ENCODE peak calls at places on chromosomes 2 and 18, in five cellular contexts. One of them, this sample, is unnamed.

GRCh38 chr2:99150691-99151090 is 4.1 kb downstream of the TSGA10 start:
- DNase-seq in NCI-H2081: no peak
- DNase-seq in fibroblast of the aortic adventitia: peak
- DNase-seq in stimulated activated CD8-positive, alpha-beta memory T cell treated with anti-CD3 and anti-CD28 coated beads, Interleukin-15, amount 100 ng/mL, for 4 hours: no peak
- DNase-seq in CD8-positive, alpha-beta memory T cell: no peak
- DNase-seq in this sample: no peak

GRCh38 chr2:197803033-197803444 is 1.4 kb upstream of the PLCL1 start:
- DNase-seq in NCI-H2081: peak
- DNase-seq in fibroblast of the aortic adventitia: peak
- DNase-seq in CD8-positive, alpha-beta memory T cell: peak
- DNase-seq in stimulated activated CD8-positive, alpha-beta memory T cell treated with anti-CD3 and anti-CD28 coated beads, Interleukin-15, amount 100 ng/mL, for 4 hours: no peak
- DNase-seq in this sample: no peak

GRCh38 chr2:12584337-12584736 is 132.4 kb upstream of the TRIB2 start:
- DNase-seq in CD8-positive, alpha-beta memory T cell: no peak
- DNase-seq in NCI-H2081: no peak
- DNase-seq in fibroblast of the aortic adventitia: no peak
- DNase-seq in stimulated activated CD8-positive, alpha-beta memory T cell treated with anti-CD3 and anti-CD28 coated beads, Interleukin-15, amount 100 ng/mL, for 4 hours: no peak
- DNase-seq in this sample: no peak

GRCh38 chr2:95402370-95403203 is at the start of gene FAHD2A:
- DNase-seq in CD8-positive, alpha-beta memory T cell: peak
- DNase-seq in fibroblast of the aortic adventitia: peak
- DNase-seq in NCI-H2081: peak
- DNase-seq in stimulated activated CD8-positive, alpha-beta memory T cell treated with anti-CD3 and anti-CD28 coated beads, Interleukin-15, amount 100 ng/mL, for 4 hours: peak
- DNase-seq in this sample: peak

GRCh38 chr18:5461056-5461455 is 82.7 kb downstream of the EPB41L3 start:
- DNase-seq in NCI-H2081: no peak
- DNase-seq in stimulated activated CD8-positive, alpha-beta memory T cell treated with anti-CD3 and anti-CD28 coated beads, Interleukin-15, amount 100 ng/mL, for 4 hours: no peak
- DNase-seq in CD8-positive, alpha-beta memory T cell: no peak
- DNase-seq in fibroblast of the aortic adventitia: no peak
- DNase-seq in this sample: no peak

GRCh38 chr2:231412616-231412963 is 17.1 kb downstream of the B3GNT7 start:
- DNase-seq in stimulated activated CD8-positive, alpha-beta memory T cell treated with anti-CD3 and anti-CD28 coated beads, Interleukin-15, amount 100 ng/mL, for 4 hours: no peak
- DNase-seq in NCI-H2081: no peak
- DNase-seq in CD8-positive, alpha-beta memory T cell: no peak
- DNase-seq in fibroblast of the aortic adventitia: no peak
- DNase-seq in this sample: no peak

GRCh38 chr2:80037310-80037709 is 267.2 kb downstream of the LRRTM1 start:
- DNase-seq in stimulated activated CD8-positive, alpha-beta memory T cell treated with anti-CD3 and anti-CD28 coated beads, Interleukin-15, amount 100 ng/mL, for 4 hours: no peak
- DNase-seq in CD8-positive, alpha-beta memory T cell: no peak
- DNase-seq in NCI-H2081: no peak
- DNase-seq in fibroblast of the aortic adventitia: no peak
- DNase-seq in this sample: no peak

GRCh38 chr2:119486196-119486827 is 38.0 kb downstream of the SCTR start:
- DNase-seq in NCI-H2081: no peak
- DNase-seq in fibroblast of the aortic adventitia: no peak
- DNase-seq in CD8-positive, alpha-beta memory T cell: no peak
- DNase-seq in stimulated activated CD8-positive, alpha-beta memory T cell treated with anti-CD3 and anti-CD28 coated beads, Interleukin-15, amount 100 ng/mL, for 4 hours: no peak
- DNase-seq in this sample: no peak

GRCh38 chr2:74708883-74709282 is 54.8 kb downstream of the SEMA4F start:
- DNase-seq in CD8-positive, alpha-beta memory T cell: no peak
- DNase-seq in stimulated activated CD8-positive, alpha-beta memory T cell treated with anti-CD3 and anti-CD28 coated beads, Interleukin-15, amount 100 ng/mL, for 4 hours: no peak
- DNase-seq in NCI-H2081: no peak
- DNase-seq in fibroblast of the aortic adventitia: peak
- DNase-seq in this sample: no peak

GRCh38 chr2:105690566-105690965 is 54.1 kb upstream of the NCK2 start:
- DNase-seq in CD8-positive, alpha-beta memory T cell: no peak
- DNase-seq in stimulated activated CD8-positive, alpha-beta memory T cell treated with anti-CD3 and anti-CD28 coated beads, Interleukin-15, amount 100 ng/mL, for 4 hours: no peak
- DNase-seq in NCI-H2081: no peak
- DNase-seq in fibroblast of the aortic adventitia: no peak
- DNase-seq in this sample: no peak

GRCh38 chr18:76992226-76993084 is 140.1 kb downstream of the MBP start:
- DNase-seq in CD8-positive, alpha-beta memory T cell: no peak
- DNase-seq in NCI-H2081: no peak
- DNase-seq in stimulated activated CD8-positive, alpha-beta memory T cell treated with anti-CD3 and anti-CD28 coated beads, Interleukin-15, amount 100 ng/mL, for 4 hours: no peak
- DNase-seq in fibroblast of the aortic adventitia: no peak
- DNase-seq in this sample: no peak

GRCh38 chr2:42492691-42493467 is 903 bp downstream of the KCNG3 start:
- DNase-seq in NCI-H2081: peak
- DNase-seq in CD8-positive, alpha-beta memory T cell: peak
- DNase-seq in fibroblast of the aortic adventitia: no peak
- DNase-seq in stimulated activated CD8-positive, alpha-beta memory T cell treated with anti-CD3 and anti-CD28 coated beads, Interleukin-15, amount 100 ng/mL, for 4 hours: peak
- DNase-seq in this sample: no peak

GRCh38 chr2:70920367-70920715 is 15.4 kb upstream of the ATP6V1B1 start:
- DNase-seq in fibroblast of the aortic adventitia: no peak
- DNase-seq in stimulated activated CD8-positive, alpha-beta memory T cell treated with anti-CD3 and anti-CD28 coated beads, Interleukin-15, amount 100 ng/mL, for 4 hours: no peak
- DNase-seq in NCI-H2081: no peak
- DNase-seq in CD8-positive, alpha-beta memory T cell: no peak
- DNase-seq in this sample: no peak

GRCh38 chr2:96907405-96908041 is 37.6 kb upstream of the SEMA4C start:
- DNase-seq in stimulated activated CD8-positive, alpha-beta memory T cell treated with anti-CD3 and anti-CD28 coated beads, Interleukin-15, amount 100 ng/mL, for 4 hours: no peak
- DNase-seq in fibroblast of the aortic adventitia: peak
- DNase-seq in CD8-positive, alpha-beta memory T cell: no peak
- DNase-seq in NCI-H2081: no peak
- DNase-seq in this sample: no peak

GRCh38 chr2:226031962-226032441 is 632.5 kb downstream of the NYAP2 start:
- DNase-seq in fibroblast of the aortic adventitia: peak
- DNase-seq in NCI-H2081: no peak
- DNase-seq in CD8-positive, alpha-beta memory T cell: no peak
- DNase-seq in stimulated activated CD8-positive, alpha-beta memory T cell treated with anti-CD3 and anti-CD28 coated beads, Interleukin-15, amount 100 ng/mL, for 4 hours: no peak
- DNase-seq in this sample: no peak

GRCh38 chr18:9100796-9101195 is 1.7 kb upstream of the NDUFV2 start:
- DNase-seq in stimulated activated CD8-positive, alpha-beta memory T cell treated with anti-CD3 and anti-CD28 coated beads, Interleukin-15, amount 100 ng/mL, for 4 hours: no peak
- DNase-seq in CD8-positive, alpha-beta memory T cell: no peak
- DNase-seq in NCI-H2081: no peak
- DNase-seq in fibroblast of the aortic adventitia: no peak
- DNase-seq in this sample: no peak

GRCh38 chr2:195489101-195489500 is 167.9 kb upstream of the SLC39A10 start:
- DNase-seq in NCI-H2081: no peak
- DNase-seq in stimulated activated CD8-positive, alpha-beta memory T cell treated with anti-CD3 and anti-CD28 coated beads, Interleukin-15, amount 100 ng/mL, for 4 hours: no peak
- DNase-seq in CD8-positive, alpha-beta memory T cell: no peak
- DNase-seq in fibroblast of the aortic adventitia: peak
- DNase-seq in this sample: no peak

GRCh38 chr2:101509498-101510274 is 34.8 kb upstream of the RFX8 start:
- DNase-seq in CD8-positive, alpha-beta memory T cell: no peak
- DNase-seq in fibroblast of the aortic adventitia: peak
- DNase-seq in NCI-H2081: no peak
- DNase-seq in stimulated activated CD8-positive, alpha-beta memory T cell treated with anti-CD3 and anti-CD28 coated beads, Interleukin-15, amount 100 ng/mL, for 4 hours: no peak
- DNase-seq in this sample: no peak

GRCh38 chr2:290090-290722 is 2.3 kb upstream of the ALKAL2 start:
- DNase-seq in CD8-positive, alpha-beta memory T cell: peak
- DNase-seq in NCI-H2081: peak
- DNase-seq in stimulated activated CD8-positive, alpha-beta memory T cell treated with anti-CD3 and anti-CD28 coated beads, Interleukin-15, amount 100 ng/mL, for 4 hours: peak
- DNase-seq in fibroblast of the aortic adventitia: peak
- DNase-seq in this sample: no peak

This sample was measured in activated gamma-delta T cell.